ENCODE peak calls at places on chromosomes 2 and 18, in five cellular contexts. W is tibial artery, U is AG08395, K is GM20000, S is non-pigmented ciliary epithelial cell. V is an unnamed sample.

GRCh38 chr2:28976584-28976983 is 4.5 kb upstream of the TOGARAM2 start:
- DNase-seq in S (no peak), U (peak; percentile 24), W (no peak), K (no peak), V (no peak)

GRCh38 chr2:156190532-156190931 is 142.0 kb downstream of the NR4A2 start:
- DNase-seq in K (no peak), W (no peak), U (no peak), S (no peak), V (no peak)

GRCh38 chr2:55144922-55145820 is 86.9 kb downstream of the CLHC1 start:
- DNase-seq in W (no peak), K (no peak), S (no peak), U (no peak), V (no peak)

GRCh38 chr2:231003186-231003585 is 7.3 kb downstream of the SPATA3 start:
- DNase-seq in U (no peak), S (no peak), K (no peak), W (no peak), V (no peak)

GRCh38 chr18:41338341-41338740 is 616.7 kb upstream of the PIK3C3 start:
- DNase-seq in S (no peak), U (no peak), K (no peak), W (no peak), V (no peak)

GRCh38 chr2:152513681-152514080 is 178.7 kb downstream of the FMNL2 start:
- DNase-seq in K (no peak), U (peak; percentile 15), S (no peak), W (no peak), V (no peak)

GRCh38 chr2:129619471-129619870 is 360.0 kb upstream of the RAB6C start:
- DNase-seq in U (no peak), S (no peak), W (no peak), K (no peak), V (no peak)

GRCh38 chr2:238326801-238327365 is 6.6 kb downstream of the TRAF3IP1 start:
- DNase-seq in K (no peak), W (no peak), U (peak; percentile 65), S (no peak), V (no peak)

GRCh38 chr2:64730551-64731305 is 77.0 kb upstream of the SERTAD2 start:
- DNase-seq in U (peak; percentile 77), S (no peak), W (peak; percentile 86), K (no peak), V (no peak)